ENCODE peak calls at places on chromosomes 12 and 14, in ten cellular contexts. S is endothelial cell; K is activated naive CD4-positive, alpha-beta T cell treated with anti-CD3 and anti-CD28 coated beads, Interleukin-2, amount 10 ng/mL, durations not matched to agents 7 days and 5 days; E is iris pigment epithelial cell; D is LHCN-M2; Z is stimulated activated CD4-positive, alpha-beta T cell treated with anti-CD3 and anti-CD28 coated beads, Interleukin-15, amount 100 ng/mL, for 24 hours; O is fibroblast of the aortic adventitia; X is choroid plexus epithelial cell; Y is stimulated activated CD8-positive, alpha-beta memory T cell treated with anti-CD3 and anti-CD28 coated beads, Interleukin-4, amount 100 ng/mL, for 4 hours; J is amniotic stem cell. V is an unnamed sample.

GRCh38 chr12:102990419-102990818 is 32.9 kb downstream of the ASCL1 start:
- DNase-seq in S (no peak), K (no peak), E (no peak), D (no peak), Z (no peak), O (no peak), X (no peak), Y (no peak), J (no peak), V (no peak)

GRCh38 chr12:132479938-132480619 is 9.9 kb upstream of the FBRSL1 start:
- DNase-seq in S (no peak), K (no peak), E (no peak), D (no peak), Z (no peak), O (no peak), X (no peak), Y (no peak), J (no peak), V (no peak)

GRCh38 chr14:80629606-80630005 is 311.9 kb downstream of the CEP128 start:
- DNase-seq in S (no peak), K (no peak), E (peak), D (peak), Z (no peak), O (peak), X (peak), Y (no peak), J (no peak), V (no peak)

GRCh38 chr12:50550530-50551223 is 45.9 kb downstream of the DIP2B start:
- DNase-seq in S (no peak), K (no peak), E (peak), D (no peak), Z (no peak), O (peak), X (peak), Y (no peak), J (no peak), V (no peak)

GRCh38 chr12:52147367-52147972 is 44.3 kb downstream of the KRT80 start:
- DNase-seq in S (no peak), K (no peak), E (peak), D (peak), Z (no peak), O (peak), X (peak), Y (no peak), J (peak), V (no peak)

GRCh38 chr12:19440916-19441315 is 1.6 kb downstream of the AEBP2 start:
- DNase-seq in S (no peak), K (no peak), E (peak), D (no peak), Z (no peak), O (peak), X (no peak), Y (no peak), J (no peak), V (no peak)

GRCh38 chr12:79441534-79441933 is 249.2 kb downstream of the PAWR start:
- DNase-seq in S (no peak), K (no peak), E (peak), D (no peak), Z (no peak), O (no peak), X (peak), Y (no peak), J (no peak), V (no peak)

GRCh38 chr14:103209054-103209453 is 85.8 kb downstream of the TNFAIP2 start:
- DNase-seq in S (no peak), K (no peak), E (no peak), D (no peak), Z (no peak), O (peak), X (no peak), Y (no peak), J (no peak), V (no peak)

GRCh38 chr12:103705927-103706326 is 118.9 kb downstream of the STAB2 start:
- DNase-seq in S (peak), K (no peak), E (no peak), D (peak), Z (no peak), O (no peak), X (no peak), Y (no peak), J (no peak), V (no peak)

GRCh38 chr14:58749066-58749669 is 111.4 kb downstream of the DACT1 start:
- DNase-seq in S (no peak), K (peak), E (peak), D (peak), Z (peak), O (peak), X (peak), Y (no peak), J (peak), V (no peak)

GRCh38 chr12:113898466-113898865 is 67.7 kb downstream of the RBM19 start:
- DNase-seq in S (no peak), K (no peak), E (no peak), D (no peak), Z (no peak), O (no peak), X (no peak), Y (no peak), J (no peak), V (no peak)

GRCh38 chr12:126974779-126975178 is 1292.2 kb upstream of the TMEM132C start:
- DNase-seq in S (peak), K (no peak), E (no peak), D (peak), Z (no peak), O (no peak), X (no peak), Y (no peak), J (no peak), V (no peak)

GRCh38 chr14:60637490-60638452 is 11.5 kb downstream of the SIX1 start:
- DNase-seq in S (peak), K (no peak), E (peak), D (peak), Z (peak), O (peak), X (peak), Y (no peak), J (no peak), V (no peak)

GRCh38 chr12:131939007-131939406 is 9.9 kb downstream of the PUS1 start:
- DNase-seq in S (no peak), K (no peak), E (no peak), D (no peak), Z (no peak), O (no peak), X (no peak), Y (no peak), J (no peak), V (no peak)

GRCh38 chr12:99722690-99723486 is 75.3 kb downstream of the GARIN6 start:
- DNase-seq in S (no peak), K (no peak), E (no peak), D (no peak), Z (no peak), O (no peak), X (no peak), Y (no peak), J (no peak), V (no peak)

GRCh38 chr12:108479364-108480070 is 35.6 kb upstream of the FICD start:
- DNase-seq in S (no peak), K (no peak), E (no peak), D (no peak), Z (no peak), O (no peak), X (no peak), Y (no peak), J (no peak), V (no peak)

GRCh38 chr12:132218915-132219314 is 74.7 kb downstream of the NOC4L start:
- DNase-seq in S (peak), K (peak), E (no peak), D (no peak), Z (peak), O (no peak), X (peak), Y (no peak), J (no peak), V (peak)

GRCh38 chr12:29230800-29231560 is 81.9 kb downstream of the FAR2 start:
- DNase-seq in S (no peak), K (no peak), E (no peak), D (no peak), Z (no peak), O (no peak), X (no peak), Y (no peak), J (no peak), V (no peak)

GRCh38 chr12:26266881-26267280 is 71.5 kb downstream of the SSPN start:
- DNase-seq in S (no peak), K (no peak), E (no peak), D (no peak), Z (no peak), O (no peak), X (no peak), Y (no peak), J (no peak), V (no peak)

GRCh38 chr12:94025730-94026129 is 122.6 kb upstream of the PLXNC1 start:
- DNase-seq in S (no peak), K (no peak), E (peak), D (no peak), Z (no peak), O (no peak), X (peak), Y (no peak), J (no peak), V (no peak)

GRCh38 chr14:54676822-54677708 is 110.1 kb downstream of the SAMD4A start:
- DNase-seq in S (no peak), K (no peak), E (peak), D (peak), Z (no peak), O (peak), X (peak), Y (no peak), J (peak), V (no peak)

GRCh38 chr12:112524676-112525425 is 106.1 kb downstream of the PTPN11 start:
- DNase-seq in S (no peak), K (no peak), E (peak), D (peak), Z (no peak), O (peak), X (peak), Y (no peak), J (no peak), V (no peak)

GRCh38 chr14:92502541-92503286 is 10.9 kb upstream of the RIN3 start:
- DNase-seq in S (no peak), K (no peak), E (no peak), D (no peak), Z (no peak), O (no peak), X (no peak), Y (no peak), J (no peak), V (no peak)

GRCh38 chr14:69339426-69339825 is 58.7 kb downstream of the ERH start:
- DNase-seq in S (no peak), K (no peak), E (no peak), D (no peak), Z (no peak), O (no peak), X (no peak), Y (no peak), J (no peak), V (no peak)

GRCh38 chr12:117968826-117969659 is at the start of gene KSR2:
- DNase-seq in S (peak), K (peak), E (peak), D (no peak), Z (peak), O (peak), X (peak), Y (no peak), J (no peak), V (peak)

GRCh38 chr12:118680361-118680963 is 300.9 kb upstream of the SRRM4 start:
- DNase-seq in S (peak), K (no peak), E (no peak), D (no peak), Z (no peak), O (no peak), X (no peak), Y (no peak), J (no peak), V (no peak)

GRCh38 chr12:70609203-70609602 is 28.0 kb downstream of the PTPRB start:
- DNase-seq in S (no peak), K (no peak), E (no peak), D (no peak), Z (no peak), O (no peak), X (no peak), Y (no peak), J (no peak), V (no peak)